ENCODE peak calls at places on chromosomes 12 and 14, in five cellular contexts. I is GM20000, M is nephron progenitor cell, S is AG04450, C is AG10803. Y is an unnamed sample.
A peak's percentile ranks its signal among the peaks of the same experiment; 100 is the strongest.

GRCh38 chr14:28344381-28344780 is 422.2 kb upstream of the FOXG1 start:
- DNase-seq in I (no peak), M (no peak), C (no peak), S (no peak), Y (peak; percentile 0)

GRCh38 chr12:51421266-51421884 is 3.3 kb upstream of the SLC4A8 start:
- DNase-seq in M (peak; percentile 61), C (peak; percentile 73), I (peak; percentile 65), S (peak; percentile 48), Y (no peak)

GRCh38 chr12:115337693-115338543 is 653.9 kb upstream of the TBX3 start:
- DNase-seq in C (peak; percentile 82), M (no peak), I (no peak), S (peak; percentile 83), Y (peak; percentile 53)

GRCh38 chr12:8911606-8912268 is 2.6 kb upstream of the PHC1 start:
- DNase-seq in S (no peak), I (no peak), M (no peak), C (no peak), Y (no peak)

GRCh38 chr12:49932023-49932422 is 18.5 kb upstream of the AQP2 start:
- DNase-seq in I (no peak), S (no peak), C (no peak), M (no peak), Y (no peak)

GRCh38 chr14:67623114-67623513 is 3.4 kb downstream of the ARG2 start:
- DNase-seq in S (no peak), I (no peak), M (no peak), C (peak; percentile 28), Y (no peak)

GRCh38 chr12:89461649-89462612 is 62.7 kb downstream of the GALNT4 start:
- DNase-seq in S (peak; percentile 58), M (no peak), C (peak; percentile 79), I (peak; percentile 42), Y (no peak)

GRCh38 chr14:64937821-64938193 is 4.7 kb downstream of the GPX2 start:
- DNase-seq in S (no peak), I (no peak), M (no peak), C (peak; percentile 8), Y (no peak)

GRCh38 chr12:75979181-75979580 is 52.4 kb downstream of the PHLDA1 start:
- DNase-seq in I (no peak), S (no peak), C (peak; percentile 43), M (no peak), Y (no peak)

GRCh38 chr12:79983969-79984629 is 49.2 kb upstream of the PPP1R12A start:
- DNase-seq in C (peak; percentile 47), S (no peak), M (no peak), I (no peak), Y (no peak)

GRCh38 chr14:74978416-74978947 is 23.1 kb upstream of the PGF start:
- DNase-seq in M (peak; percentile 42), S (no peak), I (no peak), C (no peak), Y (no peak)

GRCh38 chr14:74979029-74979428 is 23.6 kb upstream of the PGF start:
- DNase-seq in M (no peak), S (no peak), C (no peak), I (no peak), Y (no peak)

GRCh38 chr14:74980398-74980745 is 22.3 kb upstream of the EIF2B2 start:
- DNase-seq in S (no peak), M (no peak), I (no peak), C (no peak), Y (no peak)

GRCh38 chr14:74980746-74981661 is 21.7 kb upstream of the EIF2B2 start:
- DNase-seq in I (no peak), S (no peak), C (peak; percentile 60), M (peak; percentile 73), Y (no peak)

DNA sequence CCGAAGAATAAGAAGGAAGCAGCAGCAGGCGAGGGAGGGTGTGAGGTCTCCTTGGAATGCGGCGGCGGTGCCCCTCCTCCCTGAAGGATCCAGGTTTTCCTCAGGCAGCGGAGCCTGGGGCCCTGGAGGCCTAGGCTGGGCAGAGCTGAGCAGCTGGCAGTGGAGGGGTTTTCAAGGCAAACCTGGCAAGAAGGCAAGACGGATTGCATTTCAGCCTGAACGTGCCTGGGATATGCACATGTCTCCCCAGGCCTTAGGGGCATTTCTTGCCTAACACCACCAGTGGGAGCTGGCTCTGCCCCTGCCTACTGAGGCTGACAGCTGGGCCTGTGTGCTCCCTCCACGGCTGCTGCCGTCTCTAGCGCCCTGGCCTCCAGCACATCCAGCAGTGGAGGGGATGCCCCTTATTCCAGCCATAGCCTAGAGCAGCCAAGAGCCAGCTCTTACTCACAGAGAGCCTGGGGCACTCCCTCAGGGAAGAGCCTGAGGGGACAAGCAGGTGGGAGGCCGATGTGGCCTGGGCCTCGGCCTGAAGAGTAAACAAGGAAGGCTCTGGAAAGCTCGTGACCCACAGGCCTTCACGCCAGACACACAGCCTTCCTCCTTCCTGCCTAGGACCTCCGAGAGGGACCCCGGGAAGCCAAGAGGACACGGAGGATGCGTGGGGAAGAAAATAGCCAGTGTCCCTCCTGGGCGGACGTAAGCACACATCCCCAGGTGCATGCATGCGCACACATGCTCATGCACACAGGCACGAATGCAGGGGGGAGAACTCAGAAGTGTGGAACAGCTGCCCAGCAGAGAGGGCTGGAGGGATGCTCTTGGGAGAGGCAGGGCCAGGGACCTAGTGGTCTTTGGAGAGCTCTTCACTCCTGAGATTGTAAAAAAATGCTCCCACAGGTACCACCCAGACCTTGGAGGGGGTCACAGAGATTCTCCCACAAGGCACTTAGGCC is 23.0 kb upstream of the EIF2B2 start:
- DNase-seq in M (peak; percentile 37), C (peak; percentile 68), S (no peak), I (no peak), Y (no peak)
- TF ChIP-seq CTCF in M (no peak), C (peak; percentile 35), S (peak; percentile 12), I (no peak), Y (no peak)

DNA sequence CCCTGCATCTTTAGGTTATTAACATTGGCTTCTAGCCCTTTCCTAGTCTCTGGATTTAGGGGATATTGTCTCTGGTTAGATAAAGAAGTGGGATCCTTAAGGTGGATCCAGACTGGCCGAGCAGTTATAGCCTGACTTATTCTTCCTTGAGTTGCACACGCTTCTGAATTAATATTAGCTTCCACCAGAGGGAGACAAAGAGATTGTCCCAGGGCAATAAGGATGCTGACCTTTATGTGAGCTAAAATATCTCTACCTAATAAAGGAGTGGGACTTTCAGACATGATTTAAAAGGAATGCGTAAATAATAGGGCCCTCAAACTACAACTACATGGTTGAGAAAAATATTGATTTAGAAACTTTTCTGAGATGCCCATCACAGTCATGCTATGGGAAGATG is 139.7 kb downstream of the SLCO1B3 start:
- DNase-seq in I (peak; percentile 13), S (no peak), C (no peak), M (no peak), Y (no peak)
- TF ChIP-seq CTCF in I (peak; percentile 45), S (no peak), C (peak; percentile 30), M (peak; percentile 34), Y (peak; percentile 53)

GRCh38 chr12:65306603-65307501 is 28.4 kb downstream of the MSRB3 start:
- DNase-seq in C (peak; percentile 45), M (peak; percentile 47), S (peak; percentile 39), I (no peak), Y (no peak)
- TF ChIP-seq CTCF in C (peak; percentile 74), M (peak; percentile 64), S (peak; percentile 79), I (peak; percentile 45), Y (peak; percentile 85)

GRCh38 chr12:18221726-18222125 is 39.6 kb upstream of the PIK3C2G start:
- DNase-seq in I (no peak), M (no peak), C (no peak), S (no peak), Y (no peak)

GRCh38 chr12:18222699-18223098 is 38.6 kb upstream of the PIK3C2G start:
- DNase-seq in M (no peak), S (no peak), C (no peak), I (no peak), Y (no peak)

GRCh38 chr12:18224745-18225144 is 36.6 kb upstream of the PIK3C2G start:
- DNase-seq in S (no peak), I (peak; percentile 11), C (peak; percentile 48), M (no peak), Y (peak; percentile 9)
- TF ChIP-seq CTCF in S (peak; percentile 52), I (no peak), C (peak; percentile 69), M (peak; percentile 51), Y (peak; percentile 71)

GRCh38 chr12:752673-753400 is 458 bp downstream of the WNK1 start:
- DNase-seq in I (peak; percentile 74), M (peak; percentile 71), C (peak; percentile 53), S (no peak), Y (no peak)
- TF ChIP-seq CTCF in I (peak; percentile 10), M (no peak), C (no peak), S (no peak), Y (no peak)

DNA sequence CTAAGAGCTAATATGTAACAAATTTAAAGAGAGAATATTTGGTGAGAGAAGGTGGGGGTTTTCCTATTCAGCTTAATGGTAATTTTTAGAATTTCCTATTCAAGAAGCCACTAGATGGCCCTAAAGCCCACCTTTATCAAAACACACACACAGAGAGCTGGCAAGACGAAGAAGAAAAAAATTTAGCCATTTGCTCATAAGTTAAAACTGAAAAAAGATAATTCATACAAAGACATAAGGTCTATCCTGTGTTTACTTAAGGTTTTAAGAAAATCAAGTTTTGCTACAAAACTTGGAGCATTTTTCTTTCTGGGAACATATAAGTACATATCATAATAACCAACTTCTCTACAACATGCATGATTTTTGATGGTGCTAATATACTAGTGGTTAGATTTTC is 46.8 kb upstream of the PCED1B start:
- DNase-seq in I (peak; percentile 15), S (no peak), C (peak; percentile 76), M (no peak), Y (no peak)
- TF ChIP-seq CTCF in I (peak; percentile 21), S (peak; percentile 65), C (peak; percentile 66), M (peak; percentile 55), Y (peak; percentile 68)

GRCh38 chr14:33791971-33792370 is 158.9 kb downstream of the EGLN3 start:
- DNase-seq in M (no peak), S (no peak), C (no peak), I (peak; percentile 41), Y (no peak)

GRCh38 chr14:33792387-33793368 is 158.2 kb downstream of the EGLN3 start:
- DNase-seq in I (peak; percentile 79), M (peak; percentile 93), S (peak; percentile 41), C (peak; percentile 79), Y (no peak)

GRCh38 chr14:33790996-33791395 is 159.9 kb downstream of the EGLN3 start:
- DNase-seq in M (no peak), S (no peak), C (no peak), I (no peak), Y (no peak)

GRCh38 chr14:33786091-33786825 is 164.6 kb downstream of the EGLN3 start:
- DNase-seq in M (no peak), S (no peak), C (peak; percentile 40), I (no peak), Y (no peak)

DNA sequence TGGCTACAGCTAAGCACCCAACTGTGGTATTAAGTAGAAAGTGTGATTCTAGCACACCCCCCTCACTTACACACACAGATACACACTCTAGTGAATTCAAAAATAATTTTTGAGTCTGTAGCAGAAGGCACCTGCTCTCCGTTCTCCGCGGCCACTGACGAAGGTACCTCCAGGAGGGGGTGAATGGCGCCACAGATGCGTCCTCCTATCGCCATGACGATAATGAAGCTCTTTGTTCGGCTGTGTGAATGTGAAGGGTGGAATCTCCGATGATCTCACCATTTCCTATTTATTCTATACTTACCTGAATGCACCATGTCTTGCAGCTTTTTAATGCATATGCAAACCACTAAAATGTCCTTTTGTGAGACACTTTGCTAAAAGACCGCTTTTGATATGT is 162.8 kb downstream of the EGLN3 start:
- DNase-seq in I (no peak), M (no peak), S (no peak), C (no peak), Y (no peak)
- TF ChIP-seq CTCF in I (no peak), M (no peak), S (no peak), C (no peak), Y (no peak)

Y was measured in epithelial cell of proximal tubule.